ENCODE peak calls at places on chromosome 1, in four cellular contexts. H is fibroblast of lung; K is AG04450; Q is CD4-positive, alpha-beta T cell. I is an unnamed sample.

GRCh38 chr1:198265073-198265661 is 108.4 kb downstream of the NEK7 start:
- DNase-seq in H (peak; percentile 59), K (no peak), Q (no peak), I (no peak)

GRCh38 chr1:231841616-231842344 is 215.2 kb downstream of the DISC1 start:
- DNase-seq in H (peak; percentile 50), K (no peak), Q (no peak), I (no peak)

GRCh38 chr1:20037877-20038276 is 32.1 kb upstream of the PLA2G5 start:
- DNase-seq in H (no peak), K (no peak), Q (no peak), I (no peak)

GRCh38 chr1:96364576-96364975 is 357.0 kb upstream of the PTBP2 start:
- DNase-seq in H (peak; percentile 76), K (no peak), Q (no peak), I (no peak)

GRCh38 chr1:165884690-165885304 is 57.4 kb downstream of the UCK2 start:
- DNase-seq in H (no peak), K (no peak), Q (no peak), I (no peak)

GRCh38 chr1:202856034-202856433 is 32.9 kb downstream of the RABIF start:
- DNase-seq in H (no peak), K (no peak), Q (no peak), I (no peak)

GRCh38 chr1:21267191-21268077 is 22.8 kb downstream of the ECE1 start:
- DNase-seq in H (peak; percentile 33), K (no peak), Q (no peak), I (no peak)

GRCh38 chr1:33289858-33290154 is 31.1 kb downstream of the A3GALT2 start:
- DNase-seq in H (no peak), K (no peak), Q (no peak), I (no peak)

GRCh38 chr1:177809844-177810243 is 160.0 kb downstream of the SEC16B start:
- DNase-seq in H (no peak), K (no peak), Q (no peak), I (peak; percentile 12)

GRCh38 chr1:41920658-41921057 is 1.9 kb upstream of the HIVEP3 start:
- DNase-seq in H (peak; percentile 83), K (no peak), Q (no peak), I (no peak)

GRCh38 chr1:209421186-209421585 is 162.3 kb upstream of the CAMK1G start:
- DNase-seq in H (no peak), K (no peak), Q (no peak), I (no peak)

GRCh38 chr1:33320619-33321165 is at the start of gene A3GALT2:
- DNase-seq in H (no peak), K (no peak), Q (no peak), I (no peak)

GRCh38 chr1:59819566-59820438 is 5.1 kb downstream of the HOOK1 start:
- DNase-seq in H (no peak), K (no peak), Q (no peak), I (no peak)

GRCh38 chr1:85708826-85709222 is 591 bp upstream of the ZNHIT6 start:
- DNase-seq in H (no peak), K (no peak), Q (no peak), I (no peak)

GRCh38 chr1:59445040-59445439 is 148.1 kb downstream of the FGGY start:
- DNase-seq in H (peak; percentile 59), K (no peak), Q (no peak), I (no peak)

GRCh38 chr1:220879509-220880366 is 495 bp downstream of the HLX start:
- DNase-seq in H (peak; percentile 56), K (no peak), Q (no peak), I (no peak)

GRCh38 chr1:213136190-213136917 is 85.3 kb downstream of the RPS6KC1 start:
- DNase-seq in H (no peak), K (no peak), Q (no peak), I (no peak)

GRCh38 chr1:213138892-213139291 is 87.9 kb downstream of the RPS6KC1 start:
- DNase-seq in H (peak; percentile 71), K (no peak), Q (no peak), I (no peak)

GRCh38 chr1:213131851-213132655 is 81.0 kb downstream of the RPS6KC1 start:
- DNase-seq in H (no peak), K (no peak), Q (no peak), I (no peak)

GRCh38 chr1:213138391-213138790 is 87.3 kb downstream of the RPS6KC1 start:
- DNase-seq in H (no peak), K (no peak), Q (no peak), I (no peak)

DNA sequence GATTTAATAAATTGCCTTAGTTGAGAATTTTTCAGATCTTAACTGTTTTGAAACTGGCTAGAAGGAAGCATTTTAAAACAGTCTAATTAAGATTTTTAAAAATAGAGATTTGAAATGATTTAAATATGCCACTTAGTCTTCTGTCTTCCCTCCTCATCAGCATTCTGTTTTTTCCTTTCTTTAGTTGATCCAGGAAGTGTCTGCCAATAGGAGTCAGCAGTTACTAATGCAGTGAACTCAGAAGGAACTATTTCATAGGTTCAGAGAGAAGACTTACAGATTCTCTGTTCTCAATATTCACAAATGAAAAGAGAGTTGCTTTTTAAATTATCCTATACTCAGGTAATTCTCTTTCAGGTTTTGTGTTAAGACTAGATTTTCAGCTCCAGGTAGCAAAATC is 84.5 kb downstream of the RPS6KC1 start:
- DNase-seq in H (peak; percentile 41), K (no peak), Q (no peak), I (no peak)
- TF ChIP-seq CTCF in H (no peak), K (no peak), Q (no peak), I (no peak)

GRCh38 chr1:35851175-35851869 is 31.7 kb upstream of the AGO1 start:
- DNase-seq in H (peak; percentile 87), K (peak; percentile 27), Q (no peak), I (no peak)
- TF ChIP-seq CTCF in H (no peak), K (no peak), Q (no peak), I (no peak)

GRCh38 chr1:1910033-1910465 is 5.0 kb upstream of the CALML6 start:
- DNase-seq in H (no peak), K (no peak), Q (no peak), I (no peak)

GRCh38 chr1:1903224-1903623 is 11.8 kb upstream of the CALML6 start:
- DNase-seq in H (no peak), K (no peak), Q (no peak), I (no peak)

GRCh38 chr1:1908506-1908791 is 6.6 kb upstream of the CALML6 start:
- DNase-seq in H (no peak), K (no peak), Q (no peak), I (no peak)

GRCh38 chr1:1907098-1907736 is 7.8 kb upstream of the CALML6 start:
- DNase-seq in H (no peak), K (no peak), Q (no peak), I (no peak)

GRCh38 chr1:1906185-1907097 is 8.6 kb upstream of the CALML6 start:
- DNase-seq in H (peak; percentile 60), K (peak; percentile 38), Q (peak; percentile 46), I (no peak)
- TF ChIP-seq CTCF in H (peak; percentile 96), K (peak; percentile 96), Q (peak; percentile 84), I (peak; percentile 97)

GRCh38 chr1:187413770-187414169 is 585.0 kb downstream of the PLA2G4A start:
- DNase-seq in H (peak; percentile 15), K (no peak), Q (no peak), I (no peak)

GRCh38 chr1:187408217-187409004 is 579.7 kb downstream of the PLA2G4A start:
- DNase-seq in H (peak; percentile 84), K (peak; percentile 8), Q (no peak), I (no peak)

GRCh38 chr1:187415065-187415464 is 586.3 kb downstream of the PLA2G4A start:
- DNase-seq in H (peak; percentile 36), K (no peak), Q (no peak), I (no peak)

GRCh38 chr1:187409341-187409740 is 580.6 kb downstream of the PLA2G4A start:
- DNase-seq in H (peak; percentile 88), K (no peak), Q (no peak), I (no peak)

DNA sequence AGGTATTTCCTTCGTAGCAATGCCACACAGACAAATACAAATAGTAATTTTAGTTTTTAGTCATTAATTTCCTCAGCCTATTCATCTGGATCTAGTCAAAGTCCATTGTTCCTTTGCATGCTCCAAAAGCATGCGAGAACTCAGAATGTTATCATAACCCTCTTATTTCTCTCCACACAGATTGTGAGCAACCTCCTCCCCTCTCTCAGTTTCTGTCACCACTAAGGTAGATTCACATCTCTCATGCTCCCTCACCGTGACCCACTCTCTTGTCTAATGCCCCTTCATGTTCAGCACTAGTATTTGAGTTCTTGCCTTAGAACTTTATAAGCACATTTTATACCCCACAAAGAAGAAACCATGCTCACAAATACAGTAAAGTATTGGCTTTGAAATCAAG is 582.4 kb downstream of the PLA2G4A start:
- DNase-seq in H (no peak), K (no peak), Q (no peak), I (no peak)
- TF ChIP-seq CTCF in H (no peak), K (no peak), Q (no peak), I (no peak)

DNA sequence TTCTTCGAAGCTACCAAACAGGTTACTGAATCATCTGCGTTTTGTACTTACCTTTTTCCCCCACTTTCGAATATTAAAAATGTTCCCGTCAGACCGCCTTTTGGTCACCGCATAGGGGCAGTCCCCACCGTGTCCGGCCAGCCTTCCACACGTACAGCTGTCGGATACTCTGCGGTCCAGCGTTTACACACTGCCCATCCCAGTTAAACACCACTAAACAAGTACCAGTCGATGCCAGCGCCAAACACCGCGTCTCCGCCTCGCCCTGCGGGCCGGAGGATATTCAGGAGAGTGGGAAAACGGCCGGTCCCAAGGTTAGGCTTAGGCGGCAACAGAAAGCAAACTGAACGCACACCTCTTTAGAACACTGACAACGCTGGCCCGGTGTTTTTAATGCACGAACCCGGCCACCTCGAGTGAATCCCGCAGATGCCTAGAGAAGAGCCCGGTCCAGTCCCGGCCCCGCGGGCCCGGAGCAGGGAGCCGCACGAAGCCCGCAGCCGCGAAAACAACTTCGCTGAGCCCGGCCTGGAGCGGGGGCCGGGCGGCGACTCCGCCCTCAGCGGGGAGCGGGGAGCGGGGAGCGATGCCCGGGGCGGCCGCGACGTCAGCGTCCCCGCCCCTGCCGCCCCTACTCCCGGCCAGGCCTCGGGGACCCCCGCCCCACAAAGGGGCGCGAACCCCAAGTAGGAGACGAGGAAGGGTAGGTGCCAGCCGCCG is 730 bp upstream of the PHF13 start:
- DNase-seq in H (peak; percentile 49), K (no peak), Q (no peak), I (no peak)
- TF ChIP-seq CTCF in H (no peak), K (no peak), Q (no peak), I (no peak)

GRCh38 chr1:207259391-207259790 is 62.1 kb upstream of the CD55 start:
- DNase-seq in H (peak; percentile 17), K (no peak), Q (no peak), I (no peak)
- TF ChIP-seq CTCF in H (peak; percentile 31), K (peak; percentile 44), Q (no peak), I (peak; percentile 5)